ENCODE peak calls at places on chromosomes 2 and 18, in eight cellular contexts. U is tibial nerve, P is A549, S is HepG2, E is transverse colon, Z is K562, I is ovary, A is sigmoid colon. H is an unnamed sample.

GRCh38 chr2:128442891-128443302 is 124.2 kb upstream of the HS6ST1 start:
- DNase-seq in U (no peak), P (no peak), S (no peak), E (no peak), Z (no peak), I (peak; percentile 63), A (peak; percentile 65), H (peak; percentile 87)

GRCh38 chr2:18651842-18652774 is 62.7 kb upstream of the NT5C1B start:
- DNase-seq in U (no peak), P (no peak), S (no peak), E (no peak), Z (no peak), I (no peak), A (no peak), H (no peak)

GRCh38 chr2:23301151-23301550 is 83.8 kb upstream of the KLHL29 start:
- DNase-seq in U (no peak), P (no peak), S (no peak), E (no peak), Z (no peak), I (no peak), A (no peak), H (no peak)

GRCh38 chr2:27282892-27283291 is 663 bp downstream of the TRIM54 start:
- DNase-seq in U (no peak), P (no peak), S (peak; percentile 53), E (no peak), Z (no peak), I (no peak), A (no peak), H (no peak)

GRCh38 chr2:136019304-136019703 is 33.9 kb upstream of the DARS1 start:
- DNase-seq in U (no peak), P (no peak), S (no peak), E (no peak), Z (no peak), I (no peak), A (no peak), H (no peak)

GRCh38 chr2:144346229-144346628 is 173.7 kb downstream of the ZEB2 start:
- DNase-seq in U (no peak), P (no peak), S (no peak), E (no peak), Z (no peak), I (no peak), A (no peak), H (no peak)

GRCh38 chr2:181642071-181642470 is 14.8 kb downstream of the CERKL start:
- DNase-seq in U (no peak), P (no peak), S (no peak), E (no peak), Z (no peak), I (no peak), A (no peak), H (no peak)

GRCh38 chr2:58376592-58376991 is 135.5 kb upstream of the FANCL start:
- DNase-seq in U (no peak), P (peak; percentile 3), S (no peak), E (no peak), Z (no peak), I (no peak), A (no peak), H (no peak)

GRCh38 chr2:180655393-180655792 is 325.0 kb upstream of the UBE2E3 start:
- DNase-seq in U (no peak), P (no peak), S (no peak), E (no peak), Z (no peak), I (no peak), A (no peak), H (no peak)

GRCh38 chr2:481388-481787 is 193.5 kb upstream of the ALKAL2 start:
- DNase-seq in U (no peak), P (no peak), S (no peak), E (no peak), Z (no peak), I (no peak), A (no peak), H (no peak)

GRCh38 chr2:46878886-46879285 is 36.7 kb downstream of the MCFD2 start:
- DNase-seq in U (no peak), P (no peak), S (peak; percentile 43), E (no peak), Z (no peak), I (no peak), A (no peak), H (no peak)

GRCh38 chr18:56374005-56374655 is 264.3 kb downstream of the TXNL1 start:
- DNase-seq in U (no peak), P (peak; percentile 3), S (no peak), E (no peak), Z (no peak), I (no peak), A (no peak), H (no peak)

GRCh38 chr2:173053043-173053699 is 22.5 kb upstream of the MAP3K20 start:
- DNase-seq in U (no peak), P (no peak), S (peak; percentile 70), E (no peak), Z (no peak), I (no peak), A (no peak), H (no peak)

GRCh38 chr2:218857371-218858137 is 2.1 kb upstream of the WNT6 start:
- DNase-seq in U (no peak), P (no peak), S (no peak), E (no peak), Z (no peak), I (peak; percentile 17), A (peak; percentile 37), H (no peak)

GRCh38 chr2:17780546-17780945 is 26.6 kb downstream of the GEN1 start:
- DNase-seq in U (no peak), P (no peak), S (no peak), E (no peak), Z (no peak), I (no peak), A (no peak), H (no peak)

GRCh38 chr2:18311413-18311812 is 249.0 kb downstream of the RDH14 start:
- DNase-seq in U (no peak), P (no peak), S (peak; percentile 10), E (no peak), Z (no peak), I (no peak), A (no peak), H (no peak)

DNA sequence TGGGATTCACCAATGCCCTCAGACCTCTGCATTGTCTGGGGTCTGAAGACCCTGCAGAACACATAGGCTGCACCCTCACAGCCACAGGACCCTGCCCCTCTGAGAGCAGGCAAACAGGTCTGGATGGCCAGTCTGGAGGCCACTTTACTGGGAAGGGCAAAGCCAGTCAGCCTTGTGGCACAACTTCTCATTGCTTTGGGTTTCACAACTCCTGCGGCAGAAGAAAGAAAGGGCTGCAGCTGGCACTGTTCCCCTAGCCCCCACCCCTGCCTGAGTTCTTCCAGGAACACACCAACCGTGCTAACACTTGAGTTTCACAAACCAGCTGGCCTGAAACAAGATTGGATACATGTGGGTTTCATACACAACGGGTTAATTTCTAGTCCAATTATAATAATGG is 276.5 kb upstream of the MGAT5 start:
- DNase-seq in U (no peak), P (no peak), S (no peak), E (no peak), Z (no peak), I (no peak), A (no peak), H (no peak)
- TF ChIP-seq EP300 in U (no peak), P (no peak), S (no peak), E (no peak), Z (no peak), I (no peak), A (no peak), H (no peak)

DNA sequence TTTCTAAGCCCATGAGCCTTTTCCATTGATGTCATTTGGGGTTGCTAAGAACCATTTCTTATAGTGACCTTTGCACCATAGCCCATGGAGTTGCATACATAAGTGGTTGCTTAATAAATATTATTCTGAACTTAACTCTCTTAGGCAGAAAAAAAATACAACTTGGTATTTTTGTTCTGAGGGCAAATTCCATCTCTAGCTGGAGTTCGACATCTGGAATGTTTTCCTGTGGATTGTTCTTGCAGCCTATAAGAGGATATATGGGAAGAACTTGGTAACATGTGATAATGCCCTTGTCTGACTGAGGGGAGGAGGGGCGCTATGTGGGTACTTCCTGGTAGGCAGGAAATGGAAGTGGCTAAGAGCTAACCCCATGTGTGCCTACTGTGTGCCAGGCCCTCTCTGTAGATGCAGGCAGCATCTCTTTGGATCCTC is 20.7 kb downstream of the IGFBP2 start:
- DNase-seq in U (no peak), P (no peak), S (peak; percentile 59), E (no peak), Z (no peak), I (no peak), A (no peak), H (no peak)
- TF ChIP-seq EP300 in U (no peak), P (no peak), S (no peak), E (no peak), Z (no peak), I (no peak), A (no peak), H (no peak)

GRCh38 chr2:96875498-96876035 is 5.7 kb upstream of the SEMA4C start:
- DNase-seq in U (no peak), P (no peak), S (peak; percentile 27), E (no peak), Z (no peak), I (no peak), A (no peak), H (no peak)
- TF ChIP-seq EP300 in U (no peak), P (no peak), S (no peak), E (no peak), Z (no peak), I (no peak), A (no peak), H (no peak)

GRCh38 chr2:49262815-49263560 is 108.7 kb upstream of the FSHR start:
- DNase-seq in U (no peak), P (no peak), S (no peak), E (no peak), Z (no peak), I (no peak), A (no peak), H (no peak)
- TF ChIP-seq EP300 in U (no peak), P (no peak), S (no peak), E (no peak), Z (no peak), I (no peak), A (no peak), H (no peak)

GRCh38 chr2:100413586-100413985 is 3.9 kb downstream of the CHST10 start:
- DNase-seq in U (no peak), P (no peak), S (no peak), E (no peak), Z (no peak), I (no peak), A (no peak), H (peak; percentile 31)
- TF ChIP-seq EP300 in U (no peak), P (no peak), S (no peak), E (no peak), Z (no peak), I (no peak), A (no peak), H (no peak)

DNA sequence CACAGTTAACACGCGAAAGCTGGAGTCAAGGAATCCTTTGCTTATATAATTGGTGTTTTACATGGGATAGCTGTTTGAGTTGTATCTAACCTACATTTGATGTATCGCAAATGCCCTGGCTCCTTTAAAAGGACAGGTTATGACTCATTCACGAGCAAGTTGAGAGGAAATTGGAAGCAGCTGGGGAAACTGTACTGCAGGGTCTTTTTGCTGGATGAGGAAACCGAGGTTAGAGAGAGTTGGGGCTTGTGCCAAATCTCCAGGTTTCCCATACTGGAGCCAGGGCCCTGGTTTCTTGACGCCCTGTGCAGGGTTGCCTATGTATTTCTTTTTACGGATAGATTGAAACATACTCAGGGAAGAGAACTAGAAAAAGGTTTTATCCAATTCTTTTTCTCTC is 60.0 kb upstream of the SPTBN1 start:
- DNase-seq in U (no peak), P (no peak), S (no peak), E (no peak), Z (no peak), I (no peak), A (no peak), H (no peak)
- TF ChIP-seq EP300 in U (no peak), P (no peak), S (no peak), E (no peak), Z (no peak), I (no peak), A (no peak), H (no peak)

GRCh38 chr2:8234253-8234652 is 447.6 kb upstream of the ID2 start:
- DNase-seq in U (no peak), P (no peak), S (no peak), E (no peak), Z (no peak), I (no peak), A (no peak), H (no peak)
- TF ChIP-seq EP300 in U (peak; percentile 76), P (no peak), S (no peak), E (no peak), Z (no peak), I (no peak), A (no peak), H (no peak)

H was measured in esophagus muscularis mucosa.